ENCODE peak calls at places on chromosomes 7 and 10, in six cellular contexts. One of them, this sample, is unnamed.

GRCh38 chr7:125572414-125572813 is 642.8 kb upstream of the POT1 start:
- DNase-seq in neuronal stem cell: no peak
- DNase-seq in WERI-Rb-1: no peak
- DNase-seq in heart left ventricle: no peak
- DNase-seq in mammary epithelial cell: no peak
- DNase-seq in effector memory CD4-positive, alpha-beta T cell: no peak
- DNase-seq in this sample: no peak

GRCh38 chr7:11843113-11843765 is 11.2 kb upstream of the THSD7A start:
- DNase-seq in WERI-Rb-1: no peak
- DNase-seq in heart left ventricle: no peak
- DNase-seq in effector memory CD4-positive, alpha-beta T cell: no peak
- DNase-seq in neuronal stem cell: no peak
- DNase-seq in mammary epithelial cell: no peak
- DNase-seq in this sample: no peak

GRCh38 chr10:13223241-13223640 is 10.9 kb downstream of the UCMA start:
- DNase-seq in heart left ventricle: no peak
- DNase-seq in neuronal stem cell: no peak
- DNase-seq in effector memory CD4-positive, alpha-beta T cell: no peak
- DNase-seq in mammary epithelial cell: no peak
- DNase-seq in WERI-Rb-1: no peak
- DNase-seq in this sample: no peak

GRCh38 chr7:121932768-121933167 is 59.8 kb downstream of the PTPRZ1 start:
- DNase-seq in mammary epithelial cell: no peak
- DNase-seq in neuronal stem cell: no peak
- DNase-seq in WERI-Rb-1: no peak
- DNase-seq in heart left ventricle: no peak
- DNase-seq in effector memory CD4-positive, alpha-beta T cell: no peak
- DNase-seq in this sample: no peak

GRCh38 chr10:132386419-132386831 is 10.6 kb upstream of the PWWP2B start:
- DNase-seq in mammary epithelial cell: no peak
- DNase-seq in neuronal stem cell: no peak
- DNase-seq in effector memory CD4-positive, alpha-beta T cell: no peak
- DNase-seq in heart left ventricle: peak; percentile 51
- DNase-seq in WERI-Rb-1: no peak
- DNase-seq in this sample: no peak

GRCh38 chr7:45921699-45922519 is 837 bp upstream of the IGFBP3 start:
- DNase-seq in mammary epithelial cell: peak; percentile 40
- DNase-seq in heart left ventricle: peak; percentile 74
- DNase-seq in WERI-Rb-1: peak; percentile 74
- DNase-seq in effector memory CD4-positive, alpha-beta T cell: no peak
- DNase-seq in neuronal stem cell: peak; percentile 84
- DNase-seq in this sample: no peak

GRCh38 chr10:113454341-113455061 is 98.4 kb upstream of the HABP2 start:
- DNase-seq in effector memory CD4-positive, alpha-beta T cell: no peak
- DNase-seq in WERI-Rb-1: peak; percentile 55
- DNase-seq in heart left ventricle: peak; percentile 68
- DNase-seq in neuronal stem cell: peak; percentile 38
- DNase-seq in mammary epithelial cell: no peak
- DNase-seq in this sample: no peak

GRCh38 chr7:82241371-82241770 is 202.2 kb downstream of the CACNA2D1 start:
- DNase-seq in mammary epithelial cell: no peak
- DNase-seq in WERI-Rb-1: no peak
- DNase-seq in heart left ventricle: no peak
- DNase-seq in neuronal stem cell: no peak
- DNase-seq in effector memory CD4-positive, alpha-beta T cell: no peak
- DNase-seq in this sample: no peak

GRCh38 chr10:121709674-121710073 is 111.4 kb upstream of the FGFR2 start:
- DNase-seq in WERI-Rb-1: no peak
- DNase-seq in mammary epithelial cell: no peak
- DNase-seq in neuronal stem cell: no peak
- DNase-seq in effector memory CD4-positive, alpha-beta T cell: no peak
- DNase-seq in heart left ventricle: no peak
- DNase-seq in this sample: no peak

GRCh38 chr7:128755816-128756476 is 16.8 kb downstream of the CALU start:
- DNase-seq in neuronal stem cell: no peak
- DNase-seq in effector memory CD4-positive, alpha-beta T cell: no peak
- DNase-seq in WERI-Rb-1: no peak
- DNase-seq in heart left ventricle: no peak
- DNase-seq in mammary epithelial cell: no peak
- DNase-seq in this sample: no peak

GRCh38 chr7:128752251-128752650 is 13.1 kb downstream of the CALU start:
- DNase-seq in neuronal stem cell: no peak
- DNase-seq in effector memory CD4-positive, alpha-beta T cell: no peak
- DNase-seq in heart left ventricle: no peak
- DNase-seq in mammary epithelial cell: no peak
- DNase-seq in WERI-Rb-1: no peak
- DNase-seq in this sample: no peak

GRCh38 chr7:128757203-128757602 is 18.0 kb downstream of the CALU start:
- DNase-seq in effector memory CD4-positive, alpha-beta T cell: no peak
- DNase-seq in mammary epithelial cell: no peak
- DNase-seq in heart left ventricle: no peak
- DNase-seq in neuronal stem cell: no peak
- DNase-seq in WERI-Rb-1: no peak
- DNase-seq in this sample: no peak

GRCh38 chr7:128758553-128758952 is 17.0 kb downstream of the OPN1SW start:
- DNase-seq in WERI-Rb-1: no peak
- DNase-seq in mammary epithelial cell: no peak
- DNase-seq in effector memory CD4-positive, alpha-beta T cell: no peak
- DNase-seq in heart left ventricle: no peak
- DNase-seq in neuronal stem cell: no peak
- DNase-seq in this sample: no peak

GRCh38 chr7:128755075-128755474 is 15.9 kb downstream of the CALU start:
- DNase-seq in effector memory CD4-positive, alpha-beta T cell: no peak
- DNase-seq in heart left ventricle: no peak
- DNase-seq in neuronal stem cell: no peak
- DNase-seq in mammary epithelial cell: no peak
- DNase-seq in WERI-Rb-1: no peak
- DNase-seq in this sample: no peak
- H3K36me3 ChIP-seq in effector memory CD4-positive, alpha-beta T cell: peaks cover 35% of the 10 kb centered on the region
- H3K36me3 ChIP-seq in heart left ventricle: peaks cover 95% of the 10 kb centered on the region
- H3K36me3 ChIP-seq in neuronal stem cell: peaks cover 95% of the 10 kb centered on the region
- H3K36me3 ChIP-seq in mammary epithelial cell: peaks cover 49% of the 10 kb centered on the region
- H3K36me3 ChIP-seq in WERI-Rb-1: peaks cover 66% of the 10 kb centered on the region
- H3K36me3 ChIP-seq in this sample: peaks cover 94% of the 10 kb centered on the region

DNA sequence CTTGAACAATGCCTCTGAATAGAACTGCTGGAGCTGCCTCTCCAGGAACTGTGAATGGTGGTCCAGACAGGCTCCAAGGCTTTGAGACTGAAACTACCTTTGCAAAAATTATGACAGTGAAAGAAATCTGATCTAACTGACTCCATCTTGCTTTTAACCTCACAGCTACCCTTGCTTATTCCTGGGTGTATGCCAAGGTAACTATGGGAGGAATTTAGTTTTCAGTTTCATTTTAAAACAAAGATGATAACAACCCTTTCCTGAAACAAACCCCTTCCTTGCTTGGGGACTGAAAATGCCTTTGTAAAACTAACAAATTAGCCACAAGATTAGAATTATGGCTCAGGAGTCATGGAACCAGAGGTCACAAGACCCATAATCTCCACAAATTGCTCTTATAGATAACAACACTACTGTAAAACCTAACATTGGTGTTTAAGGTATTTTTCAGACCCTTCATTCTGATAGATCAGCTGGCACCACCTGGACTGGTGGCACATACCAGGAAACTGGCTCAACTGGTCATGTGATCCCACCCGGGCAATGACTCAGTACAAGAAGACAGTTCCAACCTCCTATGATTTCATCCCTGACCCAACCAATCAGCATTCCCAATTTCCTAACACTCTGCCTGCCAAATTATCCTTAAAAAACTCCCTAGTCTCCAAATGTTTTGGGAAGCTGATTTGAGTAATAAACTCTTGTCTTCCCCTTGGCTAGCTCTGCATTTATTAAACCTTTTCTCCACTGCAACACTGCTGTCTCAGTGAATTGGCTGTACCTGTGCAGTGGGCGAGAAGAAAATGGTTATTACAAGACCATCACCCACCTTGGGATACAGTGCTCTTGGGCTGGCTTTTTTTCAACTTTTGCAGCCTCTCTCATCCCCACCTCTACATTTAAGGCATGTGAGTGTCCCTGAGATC is 608.1 kb downstream of the TYW1 start:
- DNase-seq in neuronal stem cell: no peak
- DNase-seq in effector memory CD4-positive, alpha-beta T cell: no peak
- DNase-seq in heart left ventricle: no peak
- DNase-seq in mammary epithelial cell: no peak
- DNase-seq in WERI-Rb-1: no peak
- DNase-seq in this sample: no peak
- H3K36me3 ChIP-seq in neuronal stem cell: no peaks in the 10 kb centered on the region
- H3K36me3 ChIP-seq in effector memory CD4-positive, alpha-beta T cell: no peaks in the 10 kb centered on the region
- H3K36me3 ChIP-seq in heart left ventricle: no peaks in the 10 kb centered on the region
- H3K36me3 ChIP-seq in mammary epithelial cell: no peaks in the 10 kb centered on the region
- H3K36me3 ChIP-seq in WERI-Rb-1: no peaks in the 10 kb centered on the region
- H3K36me3 ChIP-seq in this sample: no peaks in the 10 kb centered on the region

DNA sequence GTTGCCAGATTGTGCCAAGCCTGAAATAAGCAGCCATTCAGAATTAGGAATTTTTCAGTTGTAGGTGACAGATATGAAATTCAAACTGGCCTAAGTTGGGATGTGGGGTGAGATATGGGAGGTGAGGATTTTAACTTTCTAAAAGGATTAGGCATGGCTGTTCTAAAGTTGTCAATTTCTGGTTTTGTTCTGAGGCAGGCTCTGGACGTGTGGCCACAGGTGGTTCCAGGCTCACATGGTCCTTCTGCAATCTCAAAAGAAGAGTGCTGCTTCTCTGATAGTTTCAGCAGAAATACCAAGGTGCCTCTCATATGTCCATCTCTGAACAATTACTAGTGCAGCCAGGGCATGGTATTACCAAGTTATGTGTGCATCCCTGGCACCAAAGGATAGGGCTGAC is 21.4 kb downstream of the EFCAB10 start:
- DNase-seq in WERI-Rb-1: no peak
- DNase-seq in neuronal stem cell: no peak
- DNase-seq in heart left ventricle: no peak
- DNase-seq in effector memory CD4-positive, alpha-beta T cell: no peak
- DNase-seq in mammary epithelial cell: no peak
- DNase-seq in this sample: no peak
- H3K36me3 ChIP-seq in WERI-Rb-1: peaks cover 70% of the 10 kb centered on the region
- H3K36me3 ChIP-seq in neuronal stem cell: peaks cover 90% of the 10 kb centered on the region
- H3K36me3 ChIP-seq in heart left ventricle: peaks cover 100% of the 10 kb centered on the region
- H3K36me3 ChIP-seq in effector memory CD4-positive, alpha-beta T cell: peaks cover 42% of the 10 kb centered on the region
- H3K36me3 ChIP-seq in mammary epithelial cell: peaks cover 24% of the 10 kb centered on the region
- H3K36me3 ChIP-seq in this sample: peaks cover 19% of the 10 kb centered on the region

DNA sequence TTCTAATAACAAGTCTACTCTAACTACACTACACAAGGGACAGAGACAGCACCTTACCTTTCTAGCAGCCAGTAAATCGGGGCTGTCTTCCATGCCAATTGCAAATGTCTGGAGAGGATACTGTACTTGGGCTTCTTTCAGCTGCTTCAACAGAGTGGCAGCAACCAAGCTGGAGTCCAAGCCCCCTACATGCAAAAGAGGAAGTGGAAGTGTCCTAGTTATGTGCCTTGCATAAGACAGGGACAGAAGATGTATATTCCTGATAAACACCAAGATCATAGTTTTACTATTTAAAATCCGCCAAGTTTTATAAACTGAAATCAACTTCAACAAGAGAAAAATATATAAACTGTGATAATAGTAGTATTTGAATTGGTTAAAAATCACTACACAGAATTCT is 14.0 kb downstream of the ASNS start:
- DNase-seq in neuronal stem cell: no peak
- DNase-seq in heart left ventricle: no peak
- DNase-seq in WERI-Rb-1: no peak
- DNase-seq in effector memory CD4-positive, alpha-beta T cell: no peak
- DNase-seq in mammary epithelial cell: no peak
- DNase-seq in this sample: no peak
- H3K36me3 ChIP-seq in neuronal stem cell: peaks cover 91% of the 10 kb centered on the region
- H3K36me3 ChIP-seq in heart left ventricle: peaks cover 57% of the 10 kb centered on the region
- H3K36me3 ChIP-seq in WERI-Rb-1: peaks cover 32% of the 10 kb centered on the region
- H3K36me3 ChIP-seq in effector memory CD4-positive, alpha-beta T cell: peaks cover 20% of the 10 kb centered on the region
- H3K36me3 ChIP-seq in mammary epithelial cell: peaks cover 8% of the 10 kb centered on the region
- H3K36me3 ChIP-seq in this sample: no peaks in the 10 kb centered on the region

GRCh38 chr10:70430489-70431445 is 10.7 kb downstream of the NODAL start:
- DNase-seq in neuronal stem cell: no peak
- DNase-seq in heart left ventricle: no peak
- DNase-seq in WERI-Rb-1: no peak
- DNase-seq in mammary epithelial cell: peak; percentile 30
- DNase-seq in effector memory CD4-positive, alpha-beta T cell: no peak
- DNase-seq in this sample: no peak
- H3K36me3 ChIP-seq in neuronal stem cell: peaks cover 64% of the 10 kb centered on the region
- H3K36me3 ChIP-seq in heart left ventricle: peaks cover 42% of the 10 kb centered on the region
- H3K36me3 ChIP-seq in WERI-Rb-1: peaks cover 40% of the 10 kb centered on the region
- H3K36me3 ChIP-seq in mammary epithelial cell: peaks cover 6% of the 10 kb centered on the region
- H3K36me3 ChIP-seq in effector memory CD4-positive, alpha-beta T cell: peaks cover 12% of the 10 kb centered on the region
- H3K36me3 ChIP-seq in this sample: no peaks in the 10 kb centered on the region

GRCh38 chr7:158947627-158948026 is 91.3 kb downstream of the DYNC2I1 start:
- DNase-seq in effector memory CD4-positive, alpha-beta T cell: no peak
- DNase-seq in neuronal stem cell: no peak
- DNase-seq in heart left ventricle: no peak
- DNase-seq in mammary epithelial cell: no peak
- DNase-seq in WERI-Rb-1: no peak
- DNase-seq in this sample: no peak

GRCh38 chr7:158945514-158945913 is 89.2 kb downstream of the DYNC2I1 start:
- DNase-seq in neuronal stem cell: no peak
- DNase-seq in heart left ventricle: no peak
- DNase-seq in mammary epithelial cell: no peak
- DNase-seq in effector memory CD4-positive, alpha-beta T cell: no peak
- DNase-seq in WERI-Rb-1: no peak
- DNase-seq in this sample: no peak

GRCh38 chr7:158946329-158946728 is 90.0 kb downstream of the DYNC2I1 start:
- DNase-seq in neuronal stem cell: no peak
- DNase-seq in mammary epithelial cell: no peak
- DNase-seq in WERI-Rb-1: no peak
- DNase-seq in heart left ventricle: no peak
- DNase-seq in effector memory CD4-positive, alpha-beta T cell: no peak
- DNase-seq in this sample: no peak

GRCh38 chr7:158948376-158948775 is 92.0 kb downstream of the DYNC2I1 start:
- DNase-seq in mammary epithelial cell: no peak
- DNase-seq in neuronal stem cell: no peak
- DNase-seq in effector memory CD4-positive, alpha-beta T cell: no peak
- DNase-seq in heart left ventricle: no peak
- DNase-seq in WERI-Rb-1: no peak
- DNase-seq in this sample: no peak

GRCh38 chr7:158946771-158947170 is 90.4 kb downstream of the DYNC2I1 start:
- DNase-seq in mammary epithelial cell: no peak
- DNase-seq in WERI-Rb-1: no peak
- DNase-seq in effector memory CD4-positive, alpha-beta T cell: no peak
- DNase-seq in neuronal stem cell: no peak
- DNase-seq in heart left ventricle: no peak
- DNase-seq in this sample: no peak
- H3K36me3 ChIP-seq in mammary epithelial cell: peaks cover 2% of the 10 kb centered on the region
- H3K36me3 ChIP-seq in WERI-Rb-1: peaks cover 11% of the 10 kb centered on the region
- H3K36me3 ChIP-seq in effector memory CD4-positive, alpha-beta T cell: peaks cover 13% of the 10 kb centered on the region
- H3K36me3 ChIP-seq in neuronal stem cell: peaks cover 75% of the 10 kb centered on the region
- H3K36me3 ChIP-seq in heart left ventricle: peaks cover 74% of the 10 kb centered on the region
- H3K36me3 ChIP-seq in this sample: peaks cover 13% of the 10 kb centered on the region